ENCODE peak calls at places on chromosomes 12 and 14, in seven cellular contexts. B is ovary; M is activated CD4-positive, alpha-beta T cell treated with anti-CD3 and anti-CD28 coated beads, Interleukin-2, amount 10 ng/mL, durations not matched to agents 7 days and 5 days; W is CD4-positive, alpha-beta T cell; Y is mesenchymal stem cell; I is HEK293T; Z is AG10803. R is an unnamed sample.

GRCh38 chr14:21846227-21846885 is 172.7 kb upstream of the OR4E1 start:
- DNase-seq in B (no peak), M (peak), W (peak), I (peak), Z (no peak), Y (peak), R (peak)

GRCh38 chr14:24316597-24316950 is 5.3 kb downstream of the LTB4R start:
- DNase-seq in Z (no peak), I (no peak), B (no peak), M (no peak), Y (no peak), W (no peak), R (no peak)

GRCh38 chr12:52312086-52312485 is 9.1 kb downstream of the KRT83 start:
- DNase-seq in Y (no peak), I (no peak), W (no peak), M (no peak), Z (no peak), B (no peak), R (no peak)

GRCh38 chr12:89663577-89664357 is 44.9 kb downstream of the ATP2B1 start:
- DNase-seq in B (no peak), W (no peak), Y (peak), M (no peak), Z (peak), I (no peak), R (no peak)

GRCh38 chr14:23435540-23436326 is at the start of gene MYH7:
- DNase-seq in M (no peak), W (no peak), Z (no peak), B (no peak), Y (no peak), I (no peak), R (no peak)

GRCh38 chr14:68820119-68820518 is 27.3 kb upstream of the ZFP36L1 start:
- DNase-seq in W (no peak), Y (no peak), I (no peak), M (no peak), B (no peak), Z (no peak), R (no peak)

GRCh38 chr12:38157274-38157932 is 159.2 kb upstream of the ALG10B start:
- DNase-seq in Z (no peak), W (no peak), B (peak), Y (no peak), M (no peak), I (no peak), R (no peak)

GRCh38 chr14:103503296-103503695 is 19.3 kb downstream of the CKB start:
- DNase-seq in Y (no peak), Z (no peak), M (no peak), I (no peak), B (no peak), W (no peak), R (no peak)

GRCh38 chr12:115407723-115408122 is 723.7 kb upstream of the TBX3 start:
- DNase-seq in B (no peak), W (no peak), Z (no peak), I (no peak), M (no peak), Y (no peak), R (no peak)

GRCh38 chr14:63986789-63987533 is 134.2 kb downstream of the SYNE2 start:
- DNase-seq in Y (peak), M (no peak), W (no peak), Z (peak), I (no peak), B (no peak), R (no peak)

GRCh38 chr12:4270670-4271432 is 2.7 kb upstream of the CCND2 start:
- DNase-seq in B (no peak), I (no peak), Z (no peak), M (peak), W (no peak), Y (peak), R (peak)

GRCh38 chr14:59343585-59343984 is 121.6 kb downstream of the GPR135 start:
- DNase-seq in I (no peak), M (no peak), Y (no peak), B (no peak), Z (no peak), W (no peak), R (no peak)

GRCh38 chr14:91388551-91388975 is 29.1 kb downstream of the CCDC88C start:
- DNase-seq in Z (no peak), B (no peak), W (no peak), M (peak), I (no peak), Y (peak), R (peak)

GRCh38 chr12:60231976-60232907 is 636.4 kb downstream of the SLC16A7 start:
- DNase-seq in Y (no peak), I (no peak), B (no peak), Z (no peak), M (no peak), W (no peak), R (no peak)

GRCh38 chr14:22883191-22883976 is at the start of gene REM2:
- DNase-seq in Y (no peak), I (no peak), Z (no peak), M (no peak), B (no peak), W (no peak), R (no peak)

GRCh38 chr14:103108749-103109207 is 14.3 kb downstream of the EXOC3L4 start:
- DNase-seq in I (no peak), W (no peak), Z (no peak), M (no peak), B (no peak), Y (peak), R (no peak)

R was measured in T-helper 2 cell treated with Interferon-gamma antibody and Interleukin-4, amounts not matched to agents 5 μg/mL and 100 μg/mL, for 36 hours.